ENCODE peak calls at places on chromosomes 5 and 9, in six cellular contexts. U is aorta, Z is WERI-Rb-1, D is thoracic aorta, F is mammary epithelial cell, V is cardiac muscle cell. N is an unnamed sample.

GRCh38 chr9:126916909-126917308 is 2.3 kb downstream of the RALGPS1 start:
- DNase-seq in D (no peak), U (no peak), F (no peak), V (no peak), Z (peak), N (peak)

GRCh38 chr5:79806741-79807140 is 117.1 kb downstream of the CMYA5 start:
- DNase-seq in V (peak), U (no peak), Z (no peak), F (no peak), D (no peak), N (no peak)

GRCh38 chr9:18360005-18360404 is 113.9 kb upstream of the ADAMTSL1 start:
- DNase-seq in Z (no peak), U (no peak), V (no peak), F (no peak), D (no peak), N (peak)

GRCh38 chr9:16611969-16612368 is 258.5 kb downstream of the BNC2 start:
- DNase-seq in U (no peak), Z (no peak), V (peak), D (no peak), F (no peak), N (no peak)

GRCh38 chr9:88824711-88825110 is 166.6 kb upstream of the S1PR3 start:
- DNase-seq in F (no peak), U (no peak), D (no peak), Z (no peak), V (peak), N (no peak)

GRCh38 chr5:145856285-145856818 is 16.5 kb downstream of the GRXCR2 start:
- DNase-seq in Z (no peak), F (peak), V (peak), U (peak), D (no peak), N (no peak)

GRCh38 chr5:124902097-124902821 is 155.8 kb upstream of the ZNF608 start:
- DNase-seq in Z (no peak), V (no peak), F (no peak), U (no peak), D (no peak), N (no peak)

GRCh38 chr5:126235628-126236027 is 187.6 kb upstream of the GRAMD2B start:
- DNase-seq in D (no peak), F (no peak), Z (no peak), U (no peak), V (no peak), N (no peak)

GRCh38 chr9:131735238-131736181 is 4.4 kb downstream of the RAPGEF1 start:
- DNase-seq in F (no peak), U (no peak), Z (no peak), V (no peak), D (no peak), N (peak)

GRCh38 chr5:62590396-62590795 is 11.8 kb downstream of the LRRC70 start:
- DNase-seq in D (no peak), U (no peak), Z (no peak), V (no peak), F (no peak), N (no peak)

GRCh38 chr5:59069438-59070079 is 486.7 kb downstream of the RAB3C start:
- DNase-seq in F (peak), Z (no peak), U (no peak), D (no peak), V (peak), N (peak)

GRCh38 chr5:171999877-172000276 is 6.6 kb downstream of the FBXW11 start:
- DNase-seq in V (no peak), F (no peak), U (no peak), Z (no peak), D (no peak), N (no peak)

GRCh38 chr9:101582593-101582992 is 12.2 kb downstream of the PPP3R2 start:
- DNase-seq in F (peak), Z (no peak), D (no peak), U (no peak), V (no peak), N (peak)

GRCh38 chr9:132192728-132193127 is 30.9 kb downstream of the NTNG2 start:
- DNase-seq in V (no peak), D (no peak), F (no peak), U (no peak), Z (peak), N (no peak)

GRCh38 chr5:140042551-140043507 is at the start of gene NRG2:
- DNase-seq in F (peak), D (no peak), Z (peak), U (peak), V (peak), N (peak)

GRCh38 chr9:109894921-109895758 is 115.1 kb downstream of the PALM2AKAP2 start:
- DNase-seq in Z (no peak), U (peak), V (peak), F (peak), D (peak), N (no peak)

GRCh38 chr9:9214052-9214451 is 1398.8 kb downstream of the PTPRD start:
- DNase-seq in Z (no peak), U (no peak), D (no peak), F (no peak), V (no peak), N (no peak)

GRCh38 chr9:111008148-111009075 is 29.9 kb downstream of the LPAR1 start:
- DNase-seq in U (no peak), V (no peak), Z (no peak), F (no peak), D (no peak), N (no peak)

GRCh38 chr9:93268551-93269314 is 84.8 kb downstream of the WNK2 start:
- DNase-seq in Z (no peak), V (no peak), U (no peak), F (no peak), D (no peak), N (peak)

GRCh38 chr9:10613413-10613812 is 611 bp upstream of the PTPRD start:
- DNase-seq in F (no peak), U (no peak), V (no peak), D (no peak), Z (no peak), N (peak)

GRCh38 chr5:177447611-177448243 is 1.1 kb downstream of the PRR7 start:
- DNase-seq in D (peak), V (peak), Z (no peak), U (peak), F (peak), N (peak)
- H3K27ac ChIP-seq in D (no peak), V (no peak), Z (no peak), U (no peak), F (peak), N (peak)

GRCh38 chr9:84677080-84677479 is 7.6 kb downstream of the NTRK2 start:
- DNase-seq in V (no peak), Z (no peak), U (no peak), F (no peak), D (no peak), N (no peak)
- H3K27ac ChIP-seq in V (no peak), Z (no peak), U (no peak), F (no peak), D (no peak), N (no peak)

GRCh38 chr9:130015353-130016019 is 27.5 kb downstream of the FNBP1 start:
- DNase-seq in F (no peak), D (no peak), V (no peak), U (no peak), Z (no peak), N (no peak)
- H3K27ac ChIP-seq in F (no peak), D (no peak), V (no peak), U (no peak), Z (no peak), N (no peak)

GRCh38 chr9:112605518-112605917 is 112.4 kb downstream of the INIP start:
- DNase-seq in D (no peak), Z (no peak), V (no peak), U (no peak), F (no peak), N (no peak)
- H3K27ac ChIP-seq in D (no peak), Z (no peak), V (no peak), U (no peak), F (no peak), N (no peak)

N was measured in osteoblast.